ENCODE peak calls at places on chromosomes 13 and 19, in seven cellular contexts. One of them, this sample, is unnamed.

GRCh38 chr13:71240906-71241305 is 626.1 kb downstream of the DACH1 start:
- DNase-seq in BE2C: peak; percentile 25
- DNase-seq in GM23338: peak; percentile 12
- DNase-seq in tibial nerve: no peak
- DNase-seq in brain microvascular endothelial cell: peak; percentile 29
- DNase-seq in CD8-positive, alpha-beta memory T cell: no peak
- DNase-seq in H1: no peak
- DNase-seq in this sample: no peak

GRCh38 chr19:44809856-44810554 is 1.1 kb downstream of the BCAM start:
- DNase-seq in GM23338: no peak
- DNase-seq in BE2C: no peak
- DNase-seq in tibial nerve: no peak
- DNase-seq in CD8-positive, alpha-beta memory T cell: no peak
- DNase-seq in brain microvascular endothelial cell: no peak
- DNase-seq in H1: no peak
- DNase-seq in this sample: no peak

GRCh38 chr19:12769689-12770088 is 5.7 kb downstream of the HOOK2 start:
- DNase-seq in CD8-positive, alpha-beta memory T cell: peak; percentile 44
- DNase-seq in GM23338: peak; percentile 94
- DNase-seq in H1: peak; percentile 84
- DNase-seq in brain microvascular endothelial cell: no peak
- DNase-seq in BE2C: peak; percentile 78
- DNase-seq in tibial nerve: no peak
- DNase-seq in this sample: no peak

GRCh38 chr19:55581828-55582223 is 1.2 kb upstream of the ZNF579 start:
- DNase-seq in BE2C: no peak
- DNase-seq in H1: no peak
- DNase-seq in GM23338: no peak
- DNase-seq in CD8-positive, alpha-beta memory T cell: no peak
- DNase-seq in tibial nerve: no peak
- DNase-seq in brain microvascular endothelial cell: no peak
- DNase-seq in this sample: no peak

GRCh38 chr13:20303636-20304035 is 71.5 kb upstream of the GJB6 start:
- DNase-seq in GM23338: no peak
- DNase-seq in tibial nerve: no peak
- DNase-seq in BE2C: no peak
- DNase-seq in H1: no peak
- DNase-seq in CD8-positive, alpha-beta memory T cell: no peak
- DNase-seq in brain microvascular endothelial cell: no peak
- DNase-seq in this sample: no peak

GRCh38 chr13:23654111-23655110 is 84.2 kb downstream of the TNFRSF19 start:
- DNase-seq in BE2C: no peak
- DNase-seq in tibial nerve: no peak
- DNase-seq in GM23338: no peak
- DNase-seq in H1: no peak
- DNase-seq in CD8-positive, alpha-beta memory T cell: no peak
- DNase-seq in brain microvascular endothelial cell: peak; percentile 29
- DNase-seq in this sample: peak; percentile 66

GRCh38 chr13:19981685-19982238 is 23.2 kb downstream of the ZMYM2 start:
- DNase-seq in CD8-positive, alpha-beta memory T cell: no peak
- DNase-seq in H1: no peak
- DNase-seq in brain microvascular endothelial cell: no peak
- DNase-seq in GM23338: no peak
- DNase-seq in tibial nerve: no peak
- DNase-seq in BE2C: no peak
- DNase-seq in this sample: no peak

GRCh38 chr13:23610187-23610576 is 40.0 kb downstream of the TNFRSF19 start:
- DNase-seq in BE2C: peak; percentile 65
- DNase-seq in H1: no peak
- DNase-seq in GM23338: no peak
- DNase-seq in tibial nerve: no peak
- DNase-seq in CD8-positive, alpha-beta memory T cell: no peak
- DNase-seq in brain microvascular endothelial cell: peak; percentile 42
- DNase-seq in this sample: peak; percentile 23

GRCh38 chr19:17170538-17171297 is 44.4 kb upstream of the USE1 start:
- DNase-seq in GM23338: no peak
- DNase-seq in brain microvascular endothelial cell: no peak
- DNase-seq in BE2C: no peak
- DNase-seq in tibial nerve: no peak
- DNase-seq in CD8-positive, alpha-beta memory T cell: no peak
- DNase-seq in H1: no peak
- DNase-seq in this sample: no peak

GRCh38 chr13:47976325-47976724 is 24.7 kb downstream of the SUCLA2 start:
- DNase-seq in brain microvascular endothelial cell: no peak
- DNase-seq in H1: no peak
- DNase-seq in BE2C: no peak
- DNase-seq in GM23338: no peak
- DNase-seq in tibial nerve: no peak
- DNase-seq in CD8-positive, alpha-beta memory T cell: no peak
- DNase-seq in this sample: no peak

GRCh38 chr19:39406656-39407393 is at the start of gene ZFP36:
- DNase-seq in tibial nerve: peak; percentile 90
- DNase-seq in BE2C: peak; percentile 84
- DNase-seq in H1: peak; percentile 86
- DNase-seq in CD8-positive, alpha-beta memory T cell: peak; percentile 87
- DNase-seq in brain microvascular endothelial cell: peak; percentile 80
- DNase-seq in GM23338: peak; percentile 83
- DNase-seq in this sample: peak; percentile 85

GRCh38 chr19:57334191-57334590 is 13.9 kb downstream of the ZNF543 start:
- DNase-seq in BE2C: no peak
- DNase-seq in H1: no peak
- DNase-seq in GM23338: no peak
- DNase-seq in CD8-positive, alpha-beta memory T cell: no peak
- DNase-seq in brain microvascular endothelial cell: no peak
- DNase-seq in tibial nerve: no peak
- DNase-seq in this sample: no peak

GRCh38 chr19:41937976-41938375 is 9.7 kb upstream of the ERFL start:
- DNase-seq in tibial nerve: no peak
- DNase-seq in GM23338: peak; percentile 49
- DNase-seq in H1: no peak
- DNase-seq in BE2C: no peak
- DNase-seq in CD8-positive, alpha-beta memory T cell: no peak
- DNase-seq in brain microvascular endothelial cell: no peak
- DNase-seq in this sample: no peak

GRCh38 chr19:15977193-15977592 is 28.4 kb downstream of the OR10H4 start:
- DNase-seq in CD8-positive, alpha-beta memory T cell: no peak
- DNase-seq in tibial nerve: no peak
- DNase-seq in H1: no peak
- DNase-seq in brain microvascular endothelial cell: no peak
- DNase-seq in BE2C: no peak
- DNase-seq in GM23338: no peak
- DNase-seq in this sample: no peak

GRCh38 chr13:46265292-46265691 is 53.6 kb downstream of the LRRC63 start:
- DNase-seq in brain microvascular endothelial cell: no peak
- DNase-seq in tibial nerve: no peak
- DNase-seq in CD8-positive, alpha-beta memory T cell: no peak
- DNase-seq in GM23338: no peak
- DNase-seq in BE2C: no peak
- DNase-seq in H1: no peak
- DNase-seq in this sample: no peak

GRCh38 chr13:99778500-99778899 is 193.1 kb downstream of the ZIC5 start:
- DNase-seq in brain microvascular endothelial cell: no peak
- DNase-seq in H1: no peak
- DNase-seq in CD8-positive, alpha-beta memory T cell: no peak
- DNase-seq in GM23338: no peak
- DNase-seq in tibial nerve: no peak
- DNase-seq in BE2C: no peak
- DNase-seq in this sample: no peak

GRCh38 chr19:35164418-35164817 is 9.9 kb downstream of the FXYD5 start:
- DNase-seq in H1: no peak
- DNase-seq in GM23338: no peak
- DNase-seq in brain microvascular endothelial cell: no peak
- DNase-seq in CD8-positive, alpha-beta memory T cell: no peak
- DNase-seq in BE2C: no peak
- DNase-seq in tibial nerve: no peak
- DNase-seq in this sample: no peak

GRCh38 chr19:51971624-51972023 is 15.0 kb downstream of the ZNF350 start:
- DNase-seq in GM23338: peak; percentile 22
- DNase-seq in brain microvascular endothelial cell: no peak
- DNase-seq in tibial nerve: no peak
- DNase-seq in H1: no peak
- DNase-seq in CD8-positive, alpha-beta memory T cell: no peak
- DNase-seq in BE2C: no peak
- DNase-seq in this sample: peak; percentile 23

GRCh38 chr13:31769581-31769980 is 30.3 kb downstream of the RXFP2 start:
- DNase-seq in CD8-positive, alpha-beta memory T cell: no peak
- DNase-seq in brain microvascular endothelial cell: no peak
- DNase-seq in tibial nerve: no peak
- DNase-seq in GM23338: no peak
- DNase-seq in BE2C: no peak
- DNase-seq in H1: no peak
- DNase-seq in this sample: no peak

GRCh38 chr13:111034811-111035210 is 80.3 kb upstream of the ARHGEF7 start:
- DNase-seq in GM23338: no peak
- DNase-seq in BE2C: no peak
- DNase-seq in CD8-positive, alpha-beta memory T cell: no peak
- DNase-seq in H1: no peak
- DNase-seq in brain microvascular endothelial cell: peak; percentile 48
- DNase-seq in tibial nerve: no peak
- DNase-seq in this sample: no peak

GRCh38 chr13:22201395-22201794 is 530.5 kb downstream of the FGF9 start:
- DNase-seq in BE2C: no peak
- DNase-seq in brain microvascular endothelial cell: no peak
- DNase-seq in tibial nerve: no peak
- DNase-seq in CD8-positive, alpha-beta memory T cell: no peak
- DNase-seq in H1: no peak
- DNase-seq in GM23338: no peak
- DNase-seq in this sample: no peak

GRCh38 chr13:41767801-41768200 is 193.1 kb downstream of the VWA8 start:
- DNase-seq in brain microvascular endothelial cell: no peak
- DNase-seq in BE2C: no peak
- DNase-seq in H1: no peak
- DNase-seq in tibial nerve: no peak
- DNase-seq in GM23338: no peak
- DNase-seq in CD8-positive, alpha-beta memory T cell: no peak
- DNase-seq in this sample: no peak

GRCh38 chr19:42528354-42529247 is at the start of gene CEACAM1:
- DNase-seq in tibial nerve: no peak
- DNase-seq in BE2C: no peak
- DNase-seq in GM23338: no peak
- DNase-seq in brain microvascular endothelial cell: no peak
- DNase-seq in CD8-positive, alpha-beta memory T cell: no peak
- DNase-seq in H1: peak; percentile 43
- DNase-seq in this sample: no peak

DNA sequence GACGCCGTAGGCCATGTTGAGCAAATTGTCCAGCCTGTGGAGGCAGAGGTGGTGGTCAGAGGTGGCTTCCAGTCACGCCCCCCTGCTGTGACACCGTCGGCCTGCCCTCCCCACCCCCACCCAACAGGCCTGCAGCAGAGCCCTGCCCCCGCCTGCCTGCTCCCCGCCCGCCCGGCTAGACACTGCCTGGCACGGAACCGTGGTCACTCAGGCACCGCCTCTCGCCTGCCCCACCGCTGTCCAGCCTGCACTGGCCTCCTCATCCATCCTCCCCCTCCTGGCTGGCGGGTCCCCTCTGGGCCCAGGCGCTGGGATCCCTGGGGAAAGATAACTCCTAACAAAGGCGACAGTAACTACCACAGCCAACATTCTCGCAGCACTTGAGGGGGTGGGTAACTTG is 21.7 kb downstream of the PRKCSH start:
- DNase-seq in CD8-positive, alpha-beta memory T cell: no peak
- DNase-seq in H1: no peak
- DNase-seq in BE2C: no peak
- DNase-seq in GM23338: no peak
- DNase-seq in tibial nerve: no peak
- DNase-seq in brain microvascular endothelial cell: no peak
- DNase-seq in this sample: no peak
- H3K4me3 ChIP-seq in CD8-positive, alpha-beta memory T cell: no peak overlapping the region
- H3K4me3 ChIP-seq in H1: no peak overlapping the region
- H3K4me3 ChIP-seq in BE2C: no peak overlapping the region
- H3K4me3 ChIP-seq in GM23338: no peak overlapping the region
- H3K4me3 ChIP-seq in tibial nerve: no peak overlapping the region
- H3K4me3 ChIP-seq in brain microvascular endothelial cell: no peak overlapping the region
- H3K4me3 ChIP-seq in this sample: no peak overlapping the region

GRCh38 chr13:29961036-29961685 is 110.7 kb upstream of the UBL3 start:
- DNase-seq in tibial nerve: no peak
- DNase-seq in H1: no peak
- DNase-seq in CD8-positive, alpha-beta memory T cell: no peak
- DNase-seq in brain microvascular endothelial cell: no peak
- DNase-seq in GM23338: no peak
- DNase-seq in BE2C: no peak
- DNase-seq in this sample: no peak
- H3K27me3 ChIP-seq in tibial nerve: no peaks in the 10 kb centered on the region
- H3K27me3 ChIP-seq in H1: no peaks in the 10 kb centered on the region
- H3K27me3 ChIP-seq in CD8-positive, alpha-beta memory T cell: no peaks in the 10 kb centered on the region
- H3K27me3 ChIP-seq in brain microvascular endothelial cell: peaks cover 14% of the 10 kb centered on the region
- H3K27me3 ChIP-seq in GM23338: no peaks in the 10 kb centered on the region
- H3K27me3 ChIP-seq in BE2C: peaks cover 18% of the 10 kb centered on the region
- H3K27me3 ChIP-seq in this sample: no peaks in the 10 kb centered on the region

GRCh38 chr19:9934132-9934950 is 2.0 kb downstream of the OLFM2 start:
- DNase-seq in brain microvascular endothelial cell: peak; percentile 72
- DNase-seq in tibial nerve: peak; percentile 49
- DNase-seq in H1: peak; percentile 100
- DNase-seq in GM23338: peak; percentile 95
- DNase-seq in BE2C: peak; percentile 86
- DNase-seq in CD8-positive, alpha-beta memory T cell: peak; percentile 78
- DNase-seq in this sample: peak; percentile 80
- H3K4me3 ChIP-seq in brain microvascular endothelial cell: no peak overlapping the region
- H3K4me3 ChIP-seq in tibial nerve: no peak overlapping the region
- H3K4me3 ChIP-seq in H1: peak overlapping the region; percentile 79
- H3K4me3 ChIP-seq in GM23338: peak overlapping the region; percentile 93
- H3K4me3 ChIP-seq in BE2C: no peak overlapping the region
- H3K4me3 ChIP-seq in CD8-positive, alpha-beta memory T cell: no peak overlapping the region
- H3K4me3 ChIP-seq in this sample: no peak overlapping the region

GRCh38 chr19:54011507-54012211 is 20.2 kb downstream of the CACNG6 start:
- DNase-seq in CD8-positive, alpha-beta memory T cell: no peak
- DNase-seq in brain microvascular endothelial cell: no peak
- DNase-seq in H1: peak; percentile 64
- DNase-seq in GM23338: peak; percentile 76
- DNase-seq in tibial nerve: no peak
- DNase-seq in BE2C: no peak
- DNase-seq in this sample: no peak

GRCh38 chr19:54014920-54015560 is 23.6 kb downstream of the CACNG6 start:
- DNase-seq in tibial nerve: no peak
- DNase-seq in BE2C: no peak
- DNase-seq in H1: no peak
- DNase-seq in GM23338: no peak
- DNase-seq in CD8-positive, alpha-beta memory T cell: no peak
- DNase-seq in brain microvascular endothelial cell: no peak
- DNase-seq in this sample: no peak

GRCh38 chr19:54013866-54014265 is 22.4 kb downstream of the CACNG6 start:
- DNase-seq in brain microvascular endothelial cell: no peak
- DNase-seq in GM23338: no peak
- DNase-seq in H1: no peak
- DNase-seq in BE2C: no peak
- DNase-seq in tibial nerve: no peak
- DNase-seq in CD8-positive, alpha-beta memory T cell: no peak
- DNase-seq in this sample: no peak

GRCh38 chr19:54009440-54009839 is 18.0 kb downstream of the CACNG6 start:
- DNase-seq in BE2C: no peak
- DNase-seq in brain microvascular endothelial cell: no peak
- DNase-seq in H1: no peak
- DNase-seq in tibial nerve: no peak
- DNase-seq in CD8-positive, alpha-beta memory T cell: no peak
- DNase-seq in GM23338: no peak
- DNase-seq in this sample: no peak

DNA sequence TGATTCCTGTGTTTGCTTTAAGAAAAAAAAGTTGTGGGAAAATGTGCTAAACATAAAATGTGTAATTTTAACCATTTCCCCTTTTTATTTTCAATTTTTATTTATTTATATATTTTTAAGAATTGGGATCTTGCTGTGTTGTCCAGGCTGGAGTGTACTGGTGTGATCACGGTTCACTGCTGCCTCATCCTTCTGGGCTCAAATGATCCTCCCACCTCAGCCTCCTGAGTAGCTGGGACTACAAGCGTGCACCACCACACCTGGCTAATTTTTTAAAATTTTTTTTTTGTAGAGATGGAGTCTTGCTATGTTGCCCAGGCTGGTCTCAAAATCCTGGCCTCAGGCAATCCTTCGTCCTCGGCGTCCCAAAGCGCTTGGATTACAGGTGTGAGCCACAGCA is 19.0 kb downstream of the CACNG6 start:
- DNase-seq in brain microvascular endothelial cell: no peak
- DNase-seq in CD8-positive, alpha-beta memory T cell: no peak
- DNase-seq in tibial nerve: no peak
- DNase-seq in H1: no peak
- DNase-seq in GM23338: no peak
- DNase-seq in BE2C: no peak
- DNase-seq in this sample: no peak
- H3K27me3 ChIP-seq in brain microvascular endothelial cell: no peaks in the 10 kb centered on the region
- H3K27me3 ChIP-seq in CD8-positive, alpha-beta memory T cell: no peaks in the 10 kb centered on the region
- H3K27me3 ChIP-seq in tibial nerve: no peaks in the 10 kb centered on the region
- H3K27me3 ChIP-seq in H1: no peaks in the 10 kb centered on the region
- H3K27me3 ChIP-seq in GM23338: no peaks in the 10 kb centered on the region
- H3K27me3 ChIP-seq in BE2C: peaks cover 16% of the 10 kb centered on the region
- H3K27me3 ChIP-seq in this sample: no peaks in the 10 kb centered on the region

This sample was measured in MG63.